ENCODE peak calls at places on chromosome 6, in six cellular contexts. I, N, D, Z, O and C are unnamed samples.

GRCh38 chr6:106097368-106098231 is 11.5 kb downstream of the PRDM1 start:
- DNase-seq in N (no peak), D (no peak), Z (no peak), O (peak; percentile 37), I (no peak), C (peak; percentile 53)

GRCh38 chr6:33837971-33838665 is 34.3 kb upstream of the MLN start:
- DNase-seq in Z (no peak), I (peak; percentile 77), D (no peak), N (no peak), O (no peak), C (no peak)

GRCh38 chr6:17957488-17957887 is 29.9 kb downstream of the KIF13A start:
- DNase-seq in O (no peak), Z (no peak), N (no peak), D (no peak), I (no peak), C (no peak)

GRCh38 chr6:38350882-38351281 is 288.8 kb downstream of the BTBD9 start:
- DNase-seq in O (no peak), N (no peak), Z (no peak), I (peak; percentile 30), D (no peak), C (no peak)

GRCh38 chr6:73722318-73723060 is 26.5 kb downstream of the CD109 start:
- DNase-seq in D (peak; percentile 50), Z (no peak), O (no peak), I (no peak), N (no peak), C (no peak)

GRCh38 chr6:167699141-167700036 is 127.3 kb upstream of the AFDN start:
- DNase-seq in N (peak; percentile 82), D (no peak), I (peak; percentile 73), O (peak; percentile 32), Z (no peak), C (no peak)

GRCh38 chr6:84166395-84166794 is 61.0 kb downstream of the CEP162 start:
- DNase-seq in O (no peak), Z (no peak), D (no peak), N (no peak), I (no peak), C (no peak)

GRCh38 chr6:159056432-159056831 is 11.6 kb upstream of the TAGAP start:
- DNase-seq in O (no peak), I (no peak), Z (no peak), D (no peak), N (no peak), C (no peak)

GRCh38 chr6:134457941-134458340 is 140.0 kb upstream of the SGK1 start:
- DNase-seq in O (no peak), D (no peak), N (no peak), Z (no peak), I (no peak), C (no peak)

GRCh38 chr6:79810153-79810806 is 137.1 kb downstream of the ELOVL4 start:
- DNase-seq in Z (no peak), N (no peak), D (peak; percentile 77), O (no peak), I (no peak), C (no peak)

GRCh38 chr6:131255911-131256310 is 120.6 kb downstream of the AKAP7 start:
- DNase-seq in O (no peak), Z (no peak), N (no peak), D (no peak), I (no peak), C (no peak)

GRCh38 chr6:169861431-169862045 is 110.1 kb downstream of the ERMARD start:
- DNase-seq in I (no peak), D (no peak), N (no peak), O (no peak), Z (no peak), C (no peak)

GRCh38 chr6:35568967-35569606 is 56.4 kb upstream of the TULP1 start:
- DNase-seq in D (no peak), Z (peak; percentile 58), N (peak; percentile 91), I (peak; percentile 42), O (peak; percentile 28), C (peak; percentile 60)

GRCh38 chr6:113009682-113010081 is 662.6 kb downstream of the RFPL4B start:
- DNase-seq in N (no peak), O (no peak), I (no peak), Z (no peak), D (no peak), C (no peak)

GRCh38 chr6:167824591-167825041 is 2.1 kb upstream of the AFDN start:
- DNase-seq in N (no peak), O (no peak), I (no peak), D (no peak), Z (no peak), C (no peak)

GRCh38 chr6:122604676-122605075 is 5.5 kb upstream of the PKIB start:
- DNase-seq in I (no peak), D (no peak), O (no peak), N (no peak), Z (no peak), C (no peak)

GRCh38 chr6:129133770-129134192 is 250.8 kb downstream of the LAMA2 start:
- DNase-seq in I (peak; percentile 38), N (no peak), Z (no peak), D (peak; percentile 19), O (no peak), C (no peak)

GRCh38 chr6:35552285-35552917 is 39.7 kb upstream of the TULP1 start:
- DNase-seq in O (peak; percentile 72), N (no peak), I (no peak), Z (no peak), D (no peak), C (peak; percentile 59)

GRCh38 chr6:111925296-111925695 is 52.0 kb upstream of the FYN start:
- DNase-seq in D (no peak), I (no peak), N (no peak), O (no peak), Z (no peak), C (no peak)

GRCh38 chr6:88653936-88654335 is 309.5 kb downstream of the RNGTT start:
- DNase-seq in O (no peak), N (no peak), D (no peak), I (no peak), Z (no peak), C (no peak)

GRCh38 chr6:141744971-141745370 is 387.8 kb upstream of the GJE1 start:
- DNase-seq in Z (no peak), N (no peak), D (no peak), O (no peak), I (no peak), C (no peak)

GRCh38 chr6:62288974-62289373 is 2.9 kb upstream of the KHDRBS2 start:
- DNase-seq in D (no peak), N (no peak), O (no peak), Z (no peak), I (no peak), C (no peak)

GRCh38 chr6:44298055-44298803 is 14.9 kb downstream of the AARS2 start:
- DNase-seq in Z (no peak), I (no peak), O (no peak), D (no peak), N (no peak), C (no peak)

GRCh38 chr6:167209577-167209975 is 51.8 kb upstream of the GPR31 start:
- DNase-seq in O (no peak), D (no peak), N (no peak), I (no peak), Z (no peak), C (no peak)

GRCh38 chr6:123393333-123393732 is 243.4 kb downstream of the TRDN start:
- DNase-seq in N (no peak), O (no peak), I (no peak), D (no peak), Z (no peak), C (no peak)

GRCh38 chr6:15431762-15432495 is 186.1 kb downstream of the JARID2 start:
- DNase-seq in D (peak; percentile 67), O (no peak), I (no peak), Z (no peak), N (peak; percentile 81), C (no peak)

GRCh38 chr6:112956696-112957525 is 609.8 kb downstream of the RFPL4B start:
- DNase-seq in I (no peak), Z (no peak), O (no peak), D (peak; percentile 70), N (no peak), C (no peak)

GRCh38 chr6:84137051-84137375 is 90.4 kb downstream of the CEP162 start:
- DNase-seq in N (no peak), I (no peak), Z (no peak), D (no peak), O (no peak), C (no peak)

GRCh38 chr6:73032586-73032985 is 192.7 kb downstream of the KHDC1L start:
- DNase-seq in Z (no peak), N (no peak), I (no peak), O (no peak), D (no peak), C (no peak)

GRCh38 chr6:42220754-42221153 is 3.1 kb upstream of the MRPS10 start:
- DNase-seq in D (no peak), N (no peak), I (no peak), Z (no peak), O (no peak), C (no peak)

DNA sequence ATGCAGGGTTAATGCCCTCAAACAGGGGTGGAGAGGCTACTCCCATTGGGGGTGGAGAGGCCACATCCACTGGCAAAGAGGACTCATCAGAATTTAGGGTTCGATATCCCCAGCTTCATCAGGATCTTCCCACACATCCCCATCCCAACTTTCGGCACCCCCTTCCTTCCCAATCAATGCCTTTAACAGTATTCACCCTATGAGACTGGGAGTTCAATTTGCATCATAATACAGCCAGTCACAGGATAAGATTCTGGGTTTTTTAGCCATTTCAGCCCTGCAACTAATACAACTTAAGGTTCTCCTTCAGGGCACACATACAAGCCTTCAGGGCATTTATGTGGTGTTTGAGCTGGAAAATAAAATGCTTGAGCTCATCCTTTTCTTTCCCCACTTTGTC is 80.9 kb downstream of the GMDS start:
- DNase-seq in N (no peak), Z (no peak), O (no peak), D (no peak), I (no peak), C (no peak)
- H3K4me1 ChIP-seq in N (no peaks in the 10 kb centered on the region), Z (no peaks in the 10 kb centered on the region), O (peaks cover 10% of the 10 kb centered on the region), D (no peaks in the 10 kb centered on the region), I (no peaks in the 10 kb centered on the region), C (peaks cover 6% of the 10 kb centered on the region)

GRCh38 chr6:19454296-19454998 is 382.7 kb upstream of the ID4 start:
- DNase-seq in Z (no peak), N (no peak), O (no peak), I (no peak), D (no peak), C (no peak)
- H3K4me3 ChIP-seq in Z (no peak overlapping the region), N (no peak overlapping the region), O (no peak overlapping the region), I (no peak overlapping the region), D (no peak overlapping the region), C (no peak overlapping the region)

GRCh38 chr6:46888578-46888977 is 33.2 kb downstream of the ADGRF5 start:
- DNase-seq in Z (no peak), D (no peak), N (no peak), O (no peak), I (no peak), C (no peak)

GRCh38 chr6:46888031-46888430 is 33.7 kb downstream of the ADGRF5 start:
- DNase-seq in N (no peak), D (no peak), Z (no peak), O (no peak), I (no peak), C (no peak)

GRCh38 chr6:46879003-46879402 is 42.7 kb downstream of the ADGRF5 start:
- DNase-seq in D (no peak), Z (no peak), I (no peak), N (no peak), O (no peak), C (no peak)

GRCh38 chr6:46882622-46883021 is 39.1 kb downstream of the ADGRF5 start:
- DNase-seq in O (no peak), N (no peak), D (no peak), I (no peak), Z (no peak), C (no peak)
- H3K9me3 ChIP-seq in O (no peaks in the 10 kb centered on the region), N (no peaks in the 10 kb centered on the region), D (no peaks in the 10 kb centered on the region), I (no peaks in the 10 kb centered on the region), Z (no peaks in the 10 kb centered on the region), C (no peaks in the 10 kb centered on the region)

GRCh38 chr6:30759575-30760239 is 15.4 kb upstream of the IER3 start:
- DNase-seq in O (no peak), I (no peak), N (no peak), Z (no peak), D (peak; percentile 40), C (no peak)
- H3K4me1 ChIP-seq in O (peaks cover 16% of the 10 kb centered on the region), I (no peaks in the 10 kb centered on the region), N (peaks cover 9% of the 10 kb centered on the region), Z (no peaks in the 10 kb centered on the region), D (peaks cover 30% of the 10 kb centered on the region), C (peaks cover 22% of the 10 kb centered on the region)